ENCODE peak calls at places on chromosomes 13 and 19, in five cellular contexts. N is heart left ventricle, Q is tibial nerve, S is kidney, Y is stomach. U is an unnamed sample. For H3K9me3 and H3K36me3, the result is how much of the 10 kb centered on the place peaks cover.

GRCh38 chr13:100470841-100471505 is 117.6 kb downstream of the GGACT start:
- DNase-seq in N (no peak), Q (no peak), S (no peak), Y (no peak), U (no peak)

GRCh38 chr13:24274452-24274971 is 34.9 kb upstream of the C1QTNF9 start:
- DNase-seq in N (peak), Q (no peak), S (no peak), Y (peak), U (no peak)

GRCh38 chr13:34435338-34435737 is 506.7 kb upstream of the NBEA start:
- DNase-seq in N (no peak), Q (no peak), S (no peak), Y (no peak), U (no peak)

GRCh38 chr19:38731654-38732301 is 12.5 kb downstream of the CAPN12 start:
- DNase-seq in N (peak), Q (no peak), S (peak), Y (peak), U (peak)

GRCh38 chr19:11814707-11815050 is 606 bp downstream of the ZNF440 start:
- DNase-seq in N (no peak), Q (no peak), S (no peak), Y (no peak), U (no peak)

GRCh38 chr19:15891434-15891833 is 6.4 kb downstream of the CYP4F2 start:
- DNase-seq in N (no peak), Q (no peak), S (no peak), Y (no peak), U (no peak)

GRCh38 chr13:68176486-68176885 is 946.4 kb upstream of the PCDH9 start:
- DNase-seq in N (no peak), Q (no peak), S (no peak), Y (no peak), U (no peak)

GRCh38 chr13:27182844-27183497 is 11.4 kb upstream of the USP12 start:
- DNase-seq in N (peak), Q (no peak), S (peak), Y (peak), U (no peak)

GRCh38 chr13:36357692-36358091 is 11.5 kb upstream of the SPART start:
- DNase-seq in N (no peak), Q (peak), S (peak), Y (no peak), U (no peak)

GRCh38 chr13:109628251-109628699 is 158.1 kb downstream of the IRS2 start:
- DNase-seq in N (no peak), Q (no peak), S (no peak), Y (no peak), U (no peak)

GRCh38 chr13:44814836-44815235 is 174.4 kb downstream of the NUFIP1 start:
- DNase-seq in N (no peak), Q (no peak), S (no peak), Y (no peak), U (no peak)

GRCh38 chr13:93861818-93862217 is 617.7 kb downstream of the DCT start:
- DNase-seq in N (no peak), Q (no peak), S (no peak), Y (no peak), U (no peak)

GRCh38 chr19:44951179-44952159 is 3.7 kb upstream of the CLPTM1 start:
- DNase-seq in N (no peak), Q (peak), S (no peak), Y (peak), U (no peak)

GRCh38 chr19:55452381-55453325 is 8.8 kb downstream of the ISOC2 start:
- DNase-seq in N (peak), Q (peak), S (peak), Y (peak), U (no peak)

GRCh38 chr19:31427857-31428256 is 78.6 kb upstream of the TSHZ3 start:
- DNase-seq in N (no peak), Q (no peak), S (no peak), Y (no peak), U (no peak)

GRCh38 chr13:43487459-43487858 is 299.3 kb downstream of the ENOX1 start:
- DNase-seq in N (no peak), Q (no peak), S (no peak), Y (no peak), U (no peak)

GRCh38 chr13:110557610-110558305 is 3.8 kb downstream of the RAB20 start:
- DNase-seq in N (no peak), Q (no peak), S (peak), Y (peak), U (no peak)

GRCh38 chr13:36363464-36363863 is 17.3 kb upstream of the SPART start:
- DNase-seq in N (no peak), Q (no peak), S (no peak), Y (no peak), U (no peak)

GRCh38 chr19:45173816-45174215 is 4.2 kb downstream of the TRAPPC6A start:
- DNase-seq in N (no peak), Q (no peak), S (no peak), Y (no peak), U (no peak)

GRCh38 chr19:38499532-38499931 is 66.0 kb downstream of the RYR1 start:
- DNase-seq in N (no peak), Q (no peak), S (no peak), Y (no peak), U (no peak)

GRCh38 chr19:13169769-13170168 is 19.6 kb downstream of the IER2 start:
- DNase-seq in N (no peak), Q (no peak), S (no peak), Y (peak), U (peak)

GRCh38 chr19:58248886-58249285 is 20.2 kb downstream of the ZNF544 start:
- DNase-seq in N (no peak), Q (no peak), S (no peak), Y (no peak), U (no peak)
- H3K9me3 ChIP-seq in N (under half), Q (half or more), S (half or more), Y (half or more), U (half or more)

GRCh38 chr19:1089126-1089771 is 5.9 kb downstream of the POLR2E start:
- DNase-seq in N (no peak), Q (no peak), S (no peak), Y (no peak), U (no peak)

GRCh38 chr19:1091544-1092175 is 3.5 kb downstream of the POLR2E start:
- DNase-seq in N (no peak), Q (no peak), S (no peak), Y (no peak), U (peak)

GRCh38 chr19:1088419-1089066 is 6.6 kb downstream of the POLR2E start:
- DNase-seq in N (no peak), Q (no peak), S (no peak), Y (peak), U (no peak)

GRCh38 chr19:1090731-1091543 is 4.2 kb downstream of the POLR2E start:
- DNase-seq in N (no peak), Q (no peak), S (no peak), Y (no peak), U (no peak)

GRCh38 chr19:1089891-1090290 is 5.3 kb downstream of the POLR2E start:
- DNase-seq in N (no peak), Q (no peak), S (no peak), Y (no peak), U (no peak)
- H3K36me3 ChIP-seq in N (half or more), Q (half or more), S (under half), Y (under half), U (under half)

DNA sequence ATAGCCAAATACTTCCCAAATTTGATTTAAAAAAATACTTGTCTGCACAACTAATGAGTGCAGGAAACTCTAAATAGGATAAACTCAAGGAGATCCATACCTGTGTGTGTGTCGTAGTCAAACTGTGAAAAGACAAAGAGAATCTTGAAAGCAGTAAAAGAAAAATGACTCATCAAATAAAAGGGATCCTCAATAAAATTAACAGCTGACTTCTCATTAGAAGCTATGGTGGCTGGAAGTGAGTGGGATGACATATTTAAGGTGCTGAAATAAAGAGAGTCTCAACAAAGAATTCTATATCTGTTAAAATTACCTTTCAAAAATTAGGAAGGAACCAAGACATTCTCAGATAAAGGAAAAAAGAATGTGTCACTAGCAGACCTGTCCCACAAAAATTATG is 13.7 kb downstream of the RNASEH2B start:
- DNase-seq in N (no peak), Q (no peak), S (no peak), Y (no peak), U (no peak)
- H3K9me3 ChIP-seq in N (under half), Q (under half), S (under half), Y (under half), U (under half)

GRCh38 chr19:35098413-35099049 is 17.1 kb upstream of the FXYD3 start:
- DNase-seq in N (peak), Q (no peak), S (no peak), Y (peak), U (no peak)

GRCh38 chr19:35099155-35099896 is 16.3 kb upstream of the FXYD3 start:
- DNase-seq in N (peak), Q (no peak), S (no peak), Y (no peak), U (no peak)

GRCh38 chr19:35093941-35094647 is 21.5 kb upstream of the FXYD3 start:
- DNase-seq in N (peak), Q (no peak), S (no peak), Y (no peak), U (peak)

GRCh38 chr19:35093430-35093829 is 22.2 kb upstream of the FXYD3 start:
- DNase-seq in N (peak), Q (no peak), S (no peak), Y (no peak), U (no peak)

DNA sequence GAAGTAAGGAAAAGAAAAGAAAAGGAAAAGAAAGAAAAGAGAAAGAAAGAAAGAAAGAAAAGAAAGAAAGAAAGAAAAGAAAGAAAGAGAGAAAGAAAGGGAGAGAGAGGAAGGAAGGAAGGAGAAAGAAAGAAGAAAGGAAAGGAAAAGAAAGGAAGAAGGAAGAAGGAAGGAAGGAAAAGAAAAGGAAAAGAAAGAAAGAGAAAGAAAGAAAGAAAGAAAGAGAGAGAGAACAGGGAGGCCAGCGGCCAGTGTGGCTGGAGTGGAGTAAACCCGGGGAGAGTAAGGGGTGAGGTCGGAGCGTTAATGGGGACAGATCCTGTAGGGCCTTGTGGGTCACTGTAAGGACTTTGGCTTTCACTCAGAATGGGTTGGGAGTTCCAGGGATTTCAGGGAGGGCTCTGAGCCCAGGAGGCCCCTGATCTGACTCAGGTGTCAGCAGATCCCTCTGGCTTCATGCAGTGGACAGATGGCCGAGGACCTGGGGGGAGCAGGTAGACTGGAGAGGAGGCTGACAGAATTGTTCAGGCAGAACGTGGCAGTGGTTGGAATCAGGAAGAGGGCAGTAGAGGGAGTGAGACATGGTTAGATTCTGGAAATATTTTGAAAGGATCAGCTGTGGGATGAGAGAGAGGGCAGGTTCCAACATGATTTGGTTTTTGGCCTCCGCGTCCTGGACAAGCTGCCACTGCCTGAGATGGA is 19.8 kb upstream of the FXYD3 start:
- DNase-seq in N (peak), Q (no peak), S (no peak), Y (no peak), U (no peak)
- H3K36me3 ChIP-seq in N (under half), Q (under half), S (under half), Y (under half), U (under half)

GRCh38 chr19:9668544-9668943 is 6.4 kb downstream of the ZNF562 start:
- DNase-seq in N (no peak), Q (no peak), S (no peak), Y (no peak), U (no peak)
- H3K9me3 ChIP-seq in N (under half), Q (half or more), S (under half), Y (under half), U (half or more)

GRCh38 chr19:17519967-17520366 is 8.5 kb downstream of the PGLS start:
- DNase-seq in N (no peak), Q (no peak), S (no peak), Y (no peak), U (no peak)
- H3K36me3 ChIP-seq in N (under half), Q (half or more), S (under half), Y (under half), U (under half)

U was measured in mucosa of descending colon.